ENCODE peak calls at places on chromosomes 11 and 22, in five cellular contexts. V is GM12865; O is activated CD4-positive, alpha-beta T cell treated with anti-CD3 and anti-CD28 coated beads for 24 hours; R is HFFc6; G is heart right ventricle. X is an unnamed sample.

GRCh38 chr22:20080445-20080775 is 369 bp downstream of the DGCR8 start:
- DNase-seq in V (peak; percentile 74), O (peak; percentile 52), R (peak; percentile 36), G (peak; percentile 47), X (no peak)

GRCh38 chr11:121895919-121896318 is 220.1 kb downstream of the BLID start:
- DNase-seq in V (no peak), O (no peak), R (peak; percentile 78), G (no peak), X (no peak)

GRCh38 chr11:34891611-34892010 is 24.6 kb downstream of the APIP start:
- DNase-seq in V (no peak), O (no peak), R (no peak), G (no peak), X (no peak)

GRCh38 chr22:29351042-29351441 is 35.5 kb upstream of the RASL10A start:
- DNase-seq in V (no peak), O (no peak), R (no peak), G (no peak), X (no peak)

GRCh38 chr11:82229346-82229745 is 504.3 kb downstream of the FAM181B start:
- DNase-seq in V (peak; percentile 30), O (no peak), R (no peak), G (no peak), X (no peak)

GRCh38 chr22:49850021-49850911 is 3.4 kb upstream of the ZBED4 start:
- DNase-seq in V (no peak), O (no peak), R (no peak), G (no peak), X (no peak)

GRCh38 chr22:31342389-31343125 is 3.6 kb downstream of the PATZ1 start:
- DNase-seq in V (no peak), O (no peak), R (no peak), G (no peak), X (no peak)

GRCh38 chr11:61712301-61712700 is 32.1 kb downstream of the DAGLA start:
- DNase-seq in V (no peak), O (no peak), R (no peak), G (no peak), X (no peak)